ENCODE peak calls at places on chromosomes 7 and 10, in four cellular contexts. Z is GM12878, C is IMR-90, W is K562. J is an unnamed sample.

GRCh38 chr7:137717811-137718271 is 128.9 kb downstream of the DGKI start:
- DNase-seq in Z (peak), C (peak), W (no peak), J (no peak)

GRCh38 chr10:110214380-110214826 is 7.0 kb downstream of the MXI1 start:
- DNase-seq in Z (no peak), C (peak), W (no peak), J (no peak)

GRCh38 chr10:107159871-107160270 is 4.6 kb downstream of the SORCS1 start:
- DNase-seq in Z (no peak), C (no peak), W (no peak), J (no peak)

GRCh38 chr7:30032310-30033125 is 4.3 kb downstream of the PLEKHA8 start:
- DNase-seq in Z (no peak), C (peak), W (no peak), J (peak)

GRCh38 chr7:54331311-54331710 is 210.9 kb upstream of the VSTM2A start:
- DNase-seq in Z (no peak), C (no peak), W (no peak), J (no peak)

GRCh38 chr7:93551063-93551895 is 23.2 kb downstream of the CALCR start:
- DNase-seq in Z (no peak), C (peak), W (no peak), J (peak)

GRCh38 chr7:55397617-55398016 is 32.5 kb downstream of the LANCL2 start:
- DNase-seq in Z (no peak), C (no peak), W (no peak), J (no peak)

GRCh38 chr10:59635502-59636290 is 74.0 kb downstream of the SLC16A9 start:
- DNase-seq in Z (no peak), C (no peak), W (no peak), J (no peak)

GRCh38 chr7:107614425-107614824 is 34.4 kb downstream of the BCAP29 start:
- DNase-seq in Z (no peak), C (peak), W (no peak), J (no peak)

GRCh38 chr10:58868736-58869435 is 307.6 kb upstream of the PHYHIPL start:
- DNase-seq in Z (no peak), C (peak), W (no peak), J (no peak)

GRCh38 chr7:83410989-83411591 is 237.8 kb downstream of the SEMA3E start:
- DNase-seq in Z (no peak), C (peak), W (peak), J (peak)

GRCh38 chr10:82874671-82875070 is 999.7 kb downstream of the NRG3 start:
- DNase-seq in Z (no peak), C (no peak), W (no peak), J (no peak)

DNA sequence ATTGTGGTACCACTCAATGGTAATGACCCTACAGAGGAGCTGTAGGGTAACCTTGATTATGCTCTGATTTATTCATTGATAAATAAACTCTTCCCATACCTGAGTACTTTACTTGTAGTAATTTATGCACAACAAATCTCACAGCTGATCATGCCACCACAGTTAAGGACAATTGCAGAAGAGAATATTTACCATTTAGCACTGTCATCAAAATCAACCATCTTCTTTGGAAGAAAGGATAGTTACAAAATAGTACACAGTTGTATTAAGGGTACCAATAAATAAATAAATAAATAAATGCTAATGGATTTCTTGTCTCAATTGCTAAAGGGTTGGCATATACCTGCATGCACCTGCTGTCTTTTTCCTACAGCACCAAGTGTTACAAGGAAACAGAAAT is 97.6 kb upstream of the PDE1C start:
- DNase-seq in Z (no peak), C (no peak), W (no peak), J (no peak)
- H3K4me2 ChIP-seq in Z (no peak), C (no peak), W (no peak), J (no peak)

GRCh38 chr10:80498833-80499671 is 38.6 kb upstream of the SH2D4B start:
- DNase-seq in Z (no peak), C (peak), W (peak), J (peak)

GRCh38 chr10:80498039-80498832 is 39.5 kb upstream of the SH2D4B start:
- DNase-seq in Z (no peak), C (no peak), W (no peak), J (peak)

GRCh38 chr10:80500572-80501380 is 36.9 kb upstream of the SH2D4B start:
- DNase-seq in Z (peak), C (no peak), W (no peak), J (no peak)

GRCh38 chr10:80496555-80497172 is 41.0 kb upstream of the SH2D4B start:
- DNase-seq in Z (no peak), C (no peak), W (no peak), J (no peak)

GRCh38 chr10:80497187-80498038 is 40.3 kb upstream of the SH2D4B start:
- DNase-seq in Z (no peak), C (peak), W (peak), J (peak)
- TF ChIP-seq FOS in Z (no peak), C (no peak), W (no peak), J (peak)

DNA sequence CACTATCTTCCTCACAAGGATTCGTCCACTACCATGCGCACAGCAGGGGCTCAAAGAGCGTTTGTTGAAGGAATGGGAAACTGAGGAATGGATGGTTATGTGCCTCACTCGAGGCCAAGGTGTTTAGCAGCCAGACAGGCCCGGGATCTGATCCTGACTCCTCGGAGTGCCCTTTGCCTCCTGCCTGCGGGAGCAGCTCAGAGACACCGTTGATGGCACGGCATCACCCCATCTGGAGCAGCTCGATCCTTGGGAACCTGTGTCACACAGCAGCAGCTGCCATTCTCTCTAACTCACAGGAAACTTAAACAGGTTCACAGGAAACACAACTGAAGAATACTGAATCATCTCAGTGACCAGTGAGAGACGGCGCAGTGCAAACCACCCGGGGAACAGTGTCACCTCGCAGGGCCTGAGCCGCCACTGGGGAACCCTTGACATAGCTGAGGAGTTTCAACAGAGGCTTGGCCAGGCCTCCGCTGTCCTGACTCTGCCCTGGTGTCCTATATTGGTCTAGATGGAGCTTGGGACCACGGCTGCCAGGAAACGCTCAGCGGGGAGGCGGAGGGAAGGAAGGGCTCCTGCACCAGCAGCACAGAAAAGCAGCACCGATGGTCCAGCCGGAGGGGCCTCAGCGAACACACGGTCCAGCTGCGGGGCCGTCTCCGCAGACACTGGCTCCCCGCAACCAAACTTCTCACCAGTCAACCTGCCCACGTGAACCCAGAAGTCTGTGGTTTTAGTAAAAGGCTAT is 169.4 kb downstream of the ADARB2 start:
- DNase-seq in Z (no peak), C (no peak), W (no peak), J (no peak)
- H3K4me2 ChIP-seq in Z (no peak), C (no peak), W (no peak), J (no peak)

DNA sequence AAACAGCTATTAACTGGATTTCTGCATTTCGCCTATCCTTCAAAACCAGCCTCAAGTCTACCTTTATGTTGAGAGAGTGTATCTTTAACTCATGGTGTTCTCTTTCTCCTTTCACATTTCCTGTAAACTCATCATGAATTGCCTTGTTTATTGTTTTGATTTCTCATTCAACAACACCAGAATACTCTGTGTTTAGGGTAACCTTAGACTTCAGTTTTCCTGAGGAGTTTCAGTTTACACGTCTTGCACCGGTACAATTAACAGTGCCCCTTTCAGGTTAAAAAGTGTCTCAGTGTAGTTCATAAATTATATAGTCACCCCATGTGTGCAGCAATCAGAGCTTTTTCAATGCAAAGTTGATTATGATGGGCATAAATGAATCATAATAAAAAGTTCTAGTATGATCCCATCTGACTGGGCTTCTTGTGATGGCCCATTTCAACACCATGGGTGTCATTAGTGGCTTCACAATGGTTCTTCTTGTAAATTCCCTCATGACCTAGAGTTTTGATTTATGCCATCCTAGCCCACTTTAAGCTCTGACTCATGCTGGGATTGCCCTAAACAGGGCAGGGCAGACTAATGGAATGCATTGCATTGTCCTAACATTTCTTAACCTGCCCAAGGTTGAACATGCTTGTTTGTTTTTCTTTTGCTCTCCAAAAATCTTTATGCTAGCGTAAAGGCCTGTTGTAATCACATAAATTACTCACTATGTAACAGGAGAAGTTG is 22.0 kb downstream of the ITGB8 start:
- DNase-seq in Z (no peak), C (peak), W (no peak), J (peak)
- TF ChIP-seq FOS in Z (no peak), C (no peak), W (no peak), J (peak)

GRCh38 chr10:61588770-61589211 is 73.9 kb upstream of the CABCOCO1 start:
- DNase-seq in Z (no peak), C (peak), W (no peak), J (peak)

GRCh38 chr10:61589547-61590243 is 73.0 kb upstream of the CABCOCO1 start:
- DNase-seq in Z (no peak), C (peak), W (no peak), J (peak)

GRCh38 chr10:61586829-61587228 is 75.9 kb upstream of the CABCOCO1 start:
- DNase-seq in Z (no peak), C (no peak), W (no peak), J (no peak)

GRCh38 chr10:61594430-61594829 is 68.3 kb upstream of the CABCOCO1 start:
- DNase-seq in Z (no peak), C (no peak), W (no peak), J (no peak)

GRCh38 chr10:61592581-61592980 is 70.1 kb upstream of the CABCOCO1 start:
- DNase-seq in Z (no peak), C (no peak), W (peak), J (peak)
- H3K4me2 ChIP-seq in Z (no peak), C (no peak), W (no peak), J (no peak)

GRCh38 chr7:140174217-140174616 is 2.6 kb downstream of the KDM7A start:
- DNase-seq in Z (no peak), C (no peak), W (no peak), J (no peak)

GRCh38 chr7:140176811-140177702 is at the start of gene KDM7A:
- DNase-seq in Z (peak), C (peak), W (peak), J (peak)

GRCh38 chr7:140175221-140176218 is 1.3 kb downstream of the KDM7A start:
- DNase-seq in Z (peak), C (peak), W (peak), J (peak)

GRCh38 chr7:140179339-140179738 is 2.6 kb upstream of the KDM7A start:
- DNase-seq in Z (no peak), C (no peak), W (no peak), J (no peak)

GRCh38 chr7:140176271-140176701 is 497 bp downstream of the KDM7A start:
- DNase-seq in Z (no peak), C (no peak), W (peak), J (no peak)
- TF ChIP-seq FOS in Z (no peak), C (no peak), W (no peak), J (no peak)

GRCh38 chr7:105589221-105590077 is 8.2 kb upstream of the EFCAB10 start:
- DNase-seq in Z (peak), C (peak), W (no peak), J (peak)
- H3K4me2 ChIP-seq in Z (no peak), C (no peak), W (no peak), J (no peak)

GRCh38 chr10:44042926-44043602 is 341.8 kb downstream of the CXCL12 start:
- DNase-seq in Z (no peak), C (no peak), W (no peak), J (no peak)

GRCh38 chr10:44044549-44044948 is 340.3 kb downstream of the CXCL12 start:
- DNase-seq in Z (no peak), C (no peak), W (no peak), J (no peak)

GRCh38 chr10:44045020-44045419 is 339.9 kb downstream of the CXCL12 start:
- DNase-seq in Z (no peak), C (no peak), W (no peak), J (no peak)

GRCh38 chr10:44042075-44042770 is 342.7 kb downstream of the CXCL12 start:
- DNase-seq in Z (no peak), C (no peak), W (no peak), J (no peak)

GRCh38 chr10:44043646-44044368 is 341.1 kb downstream of the CXCL12 start:
- DNase-seq in Z (no peak), C (no peak), W (no peak), J (no peak)
- TF ChIP-seq FOS in Z (no peak), C (no peak), W (no peak), J (no peak)

DNA sequence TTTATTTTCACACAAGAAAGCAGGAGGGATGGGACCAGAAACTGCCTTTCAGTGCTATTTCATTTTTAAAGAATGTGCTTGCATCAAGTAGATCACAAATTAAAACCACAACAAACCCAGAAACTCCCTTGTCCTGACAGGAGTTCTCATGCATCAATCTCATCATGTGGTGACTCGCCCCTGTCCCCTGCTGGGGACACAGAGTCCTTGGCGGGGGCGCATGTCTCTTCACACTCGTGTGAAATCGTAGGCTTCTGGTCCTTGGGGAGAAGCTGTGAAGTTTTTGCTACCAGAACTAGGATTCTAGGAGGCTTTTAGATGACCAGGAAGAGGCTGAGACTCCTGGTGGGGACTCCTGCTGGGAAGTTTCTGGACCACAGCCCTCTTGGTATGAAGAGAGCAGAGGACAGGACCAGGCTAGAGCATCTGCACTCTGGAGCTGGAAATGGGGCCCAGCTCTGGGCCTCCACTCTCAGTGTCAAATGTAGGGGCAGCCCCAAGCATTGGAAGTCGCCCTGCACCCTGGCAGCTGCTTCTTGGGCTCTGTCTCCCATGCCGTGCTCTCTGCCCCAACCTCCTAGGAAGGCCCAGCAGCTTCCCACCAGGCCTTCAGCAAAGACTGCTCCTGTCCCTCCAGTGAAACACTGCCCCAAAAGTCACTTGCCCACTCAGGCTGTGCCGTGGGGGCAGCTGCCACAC is 9.8 kb upstream of the OPN4 start:
- DNase-seq in Z (peak), C (peak), W (no peak), J (no peak)
- H3K4me2 ChIP-seq in Z (no peak), C (no peak), W (no peak), J (no peak)

J was measured in endothelial cell of umbilical vein.